ENCODE peak calls at places on chromosomes 5 and 9, in six cellular contexts. U, J, P, R, O and Z are unnamed samples.

GRCh38 chr5:163532203-163532892 is 26.9 kb downstream of the MAT2B start:
- DNase-seq in U (no peak), J (no peak), P (no peak), R (no peak), O (no peak), Z (no peak)

GRCh38 chr9:38171538-38171884 is 102.5 kb upstream of the SHB start:
- DNase-seq in U (no peak), J (no peak), P (no peak), R (no peak), O (no peak), Z (no peak)

GRCh38 chr9:3936520-3937235 is 363.2 kb downstream of the GLIS3 start:
- DNase-seq in U (no peak), J (peak; percentile 58), P (no peak), R (peak; percentile 98), O (no peak), Z (peak; percentile 80)

GRCh38 chr5:164504141-164504772 is 998.8 kb downstream of the MAT2B start:
- DNase-seq in U (peak; percentile 83), J (peak; percentile 34), P (peak; percentile 60), R (peak; percentile 37), O (peak; percentile 48), Z (no peak)

GRCh38 chr9:110321055-110321454 is 16.6 kb downstream of the TXNDC8 start:
- DNase-seq in U (peak; percentile 32), J (peak; percentile 11), P (no peak), R (no peak), O (peak; percentile 52), Z (no peak)

GRCh38 chr5:966345-966710 is 42.3 kb upstream of the NKD2 start:
- DNase-seq in U (no peak), J (no peak), P (no peak), R (no peak), O (no peak), Z (no peak)

GRCh38 chr9:36855443-36856315 is 178.4 kb downstream of the PAX5 start:
- DNase-seq in U (no peak), J (no peak), P (no peak), R (no peak), O (no peak), Z (peak; percentile 72)

GRCh38 chr5:116953251-116953934 is 378.8 kb upstream of the SEMA6A start:
- DNase-seq in U (no peak), J (no peak), P (no peak), R (no peak), O (no peak), Z (no peak)

GRCh38 chr5:139388198-139388821 is 1.4 kb downstream of the MZB1 start:
- DNase-seq in U (peak; percentile 30), J (no peak), P (no peak), R (peak; percentile 80), O (no peak), Z (no peak)

DNA sequence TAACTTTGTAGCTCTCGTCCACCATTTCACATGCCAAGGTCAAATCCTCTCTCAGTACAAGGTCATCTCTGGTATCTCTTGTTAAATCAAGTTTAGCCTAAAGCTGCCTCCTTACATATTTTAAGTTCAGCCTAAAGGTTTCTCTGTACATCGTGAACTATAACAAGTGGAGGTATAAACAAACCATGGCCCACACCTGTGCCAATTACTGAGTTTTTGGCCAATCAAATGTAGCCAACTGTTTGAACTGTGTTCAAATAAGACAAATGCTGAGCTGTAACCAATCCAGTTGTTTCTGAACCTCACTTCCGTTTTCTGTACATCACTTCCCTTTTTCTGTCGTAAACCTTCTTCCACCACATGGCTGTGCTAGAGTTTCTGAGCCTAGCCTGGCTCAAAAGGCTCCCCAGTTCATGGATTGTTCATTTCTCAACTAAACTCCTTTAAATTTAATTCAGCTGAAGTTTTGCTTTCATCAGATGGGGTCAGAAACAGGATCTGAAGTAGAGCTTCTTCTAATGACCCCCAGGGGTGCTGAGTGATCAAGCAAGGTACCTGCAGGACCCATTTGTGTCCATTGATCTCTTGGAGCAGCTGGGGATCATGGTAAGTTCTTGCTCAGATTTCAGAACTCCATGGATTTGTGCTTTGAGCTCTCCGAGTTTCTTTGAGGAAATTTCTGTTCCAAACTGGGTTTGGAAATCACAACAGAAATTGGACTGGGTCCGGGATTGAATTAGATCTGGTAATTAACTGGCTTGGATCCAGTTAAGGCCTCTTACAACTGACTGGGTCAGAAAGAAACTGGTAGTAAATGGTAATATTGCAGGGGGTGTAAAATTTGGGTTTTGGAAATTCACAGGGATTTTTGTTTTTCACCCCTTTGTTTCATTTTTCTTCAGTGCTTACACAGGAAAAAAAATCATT is 11.0 kb upstream of the NANS start:
- DNase-seq in U (no peak), J (no peak), P (no peak), R (no peak), O (no peak), Z (no peak)
- H3K4me3 ChIP-seq in U (peak overlapping the region; percentile 71), J (peak overlapping the region; percentile 42), P (no peak overlapping the region), R (no peak overlapping the region), O (no peak overlapping the region), Z (peak overlapping the region; percentile 8)

DNA sequence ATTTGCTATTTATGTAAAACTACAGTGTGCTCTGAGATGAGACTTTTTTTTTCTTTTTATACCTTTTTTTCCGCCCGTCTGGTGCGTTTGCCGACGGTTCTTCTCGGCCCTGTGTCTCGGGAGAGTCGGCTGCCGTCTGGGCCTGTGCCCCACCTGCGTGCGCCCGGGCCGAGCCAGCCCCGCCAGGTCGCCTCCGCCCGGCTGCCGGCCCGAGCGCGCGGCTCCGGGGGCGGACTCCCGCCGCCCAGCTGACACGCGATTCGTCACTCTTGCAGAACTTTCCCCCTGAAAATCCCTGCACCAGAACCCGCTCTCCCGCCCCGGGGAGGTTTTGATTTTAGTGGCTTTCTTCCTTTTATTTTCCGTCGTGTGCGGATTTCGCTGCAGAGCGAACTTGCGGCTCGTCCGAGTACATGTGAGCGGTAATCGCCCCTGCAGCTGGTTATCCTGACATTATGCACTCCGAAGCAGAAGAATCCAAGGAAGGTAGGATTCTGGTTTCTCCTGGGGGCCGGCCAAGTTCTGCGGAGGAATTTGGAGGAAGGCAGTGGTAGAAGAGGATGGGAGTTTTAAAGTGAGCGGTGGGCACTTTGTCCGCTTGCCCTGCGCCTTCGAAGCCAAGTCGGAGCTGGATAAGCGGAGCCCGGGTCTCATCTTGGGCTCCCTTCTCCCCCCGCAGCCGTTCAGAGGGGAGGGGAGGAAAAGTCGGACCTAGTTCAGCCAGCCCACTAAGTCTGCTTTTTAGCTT is at the start of gene TNFAIP8:
- DNase-seq in U (peak; percentile 85), J (peak; percentile 60), P (peak; percentile 71), R (peak; percentile 77), O (peak; percentile 69), Z (peak; percentile 81)
- H3K4me3 ChIP-seq in U (peak within 1 kb of the TSS; percentile 90), J (peak within 1 kb of the TSS; percentile 73), P (peak within 1 kb of the TSS; percentile 65), R (peak within 1 kb of the TSS; percentile 41), O (peak within 1 kb of the TSS; percentile 54), Z (peak within 1 kb of the TSS; percentile 57)

DNA sequence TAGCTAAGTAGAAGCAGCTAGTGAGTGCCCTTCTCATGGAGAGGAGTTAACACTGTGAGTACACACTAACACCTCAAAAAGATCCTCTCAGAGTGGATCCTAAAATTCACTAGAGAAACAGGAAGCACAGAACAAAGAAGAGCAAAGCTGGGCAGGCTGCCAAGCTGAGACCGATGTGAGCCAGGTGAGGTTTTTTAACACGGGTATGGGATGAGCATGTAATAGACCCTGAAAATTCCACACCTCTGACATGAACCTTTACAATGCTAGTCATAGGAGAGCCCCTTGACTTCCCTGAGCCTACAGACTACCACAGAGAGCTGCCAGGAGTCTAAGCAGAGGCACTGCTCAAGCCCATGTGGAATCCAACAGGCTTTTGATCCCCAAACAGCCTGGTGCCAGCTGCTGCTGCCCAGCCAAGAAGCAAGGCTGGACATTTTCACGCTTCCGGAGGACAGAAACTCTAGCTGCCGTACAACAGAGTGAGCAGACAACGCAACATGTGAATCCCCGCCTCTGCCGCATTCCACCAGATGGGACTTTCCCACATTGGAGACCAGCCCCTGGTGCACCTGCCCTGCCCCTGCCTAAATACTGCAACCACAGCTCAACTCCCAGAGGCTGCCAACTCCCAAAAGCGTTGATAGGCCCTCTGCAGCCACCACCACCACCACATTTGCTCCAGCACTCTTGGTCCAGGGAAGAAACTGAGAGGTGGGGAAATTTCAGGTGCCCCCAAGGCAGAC is 280.8 kb downstream of the CDH10 start:
- DNase-seq in U (no peak), J (no peak), P (no peak), R (no peak), O (no peak), Z (no peak)
- H3K4me3 ChIP-seq in U (no peak overlapping the region), J (no peak overlapping the region), P (no peak overlapping the region), R (no peak overlapping the region), O (no peak overlapping the region), Z (no peak overlapping the region)

GRCh38 chr9:127829205-127829935 is 25.1 kb downstream of the ENG start:
- DNase-seq in U (no peak), J (no peak), P (no peak), R (no peak), O (no peak), Z (no peak)
- H3K4me3 ChIP-seq in U (no peak overlapping the region), J (no peak overlapping the region), P (no peak overlapping the region), R (no peak overlapping the region), O (no peak overlapping the region), Z (no peak overlapping the region)

GRCh38 chr9:134377976-134378375 is 51.7 kb downstream of the RXRA start:
- DNase-seq in U (no peak), J (peak; percentile 51), P (no peak), R (peak; percentile 57), O (no peak), Z (peak; percentile 90)
- H3K4me3 ChIP-seq in U (no peak overlapping the region), J (no peak overlapping the region), P (no peak overlapping the region), R (no peak overlapping the region), O (no peak overlapping the region), Z (no peak overlapping the region)

GRCh38 chr5:32017638-32018429 is 156.3 kb downstream of the GOLPH3 start:
- DNase-seq in U (no peak), J (peak; percentile 39), P (peak; percentile 80), R (peak; percentile 56), O (peak; percentile 59), Z (no peak)

GRCh38 chr5:32020271-32020670 is 153.8 kb downstream of the GOLPH3 start:
- DNase-seq in U (no peak), J (no peak), P (no peak), R (no peak), O (no peak), Z (no peak)

GRCh38 chr5:32020971-32021370 is 153.1 kb downstream of the GOLPH3 start:
- DNase-seq in U (no peak), J (no peak), P (no peak), R (no peak), O (no peak), Z (no peak)

GRCh38 chr5:32021771-32022170 is 152.3 kb downstream of the GOLPH3 start:
- DNase-seq in U (no peak), J (no peak), P (no peak), R (no peak), O (no peak), Z (no peak)

GRCh38 chr5:32018476-32019436 is 155.4 kb downstream of the GOLPH3 start:
- DNase-seq in U (no peak), J (no peak), P (no peak), R (peak; percentile 10), O (peak; percentile 32), Z (no peak)
- H3K4me3 ChIP-seq in U (peak overlapping the region; percentile 53), J (no peak overlapping the region), P (no peak overlapping the region), R (no peak overlapping the region), O (no peak overlapping the region), Z (no peak overlapping the region)

DNA sequence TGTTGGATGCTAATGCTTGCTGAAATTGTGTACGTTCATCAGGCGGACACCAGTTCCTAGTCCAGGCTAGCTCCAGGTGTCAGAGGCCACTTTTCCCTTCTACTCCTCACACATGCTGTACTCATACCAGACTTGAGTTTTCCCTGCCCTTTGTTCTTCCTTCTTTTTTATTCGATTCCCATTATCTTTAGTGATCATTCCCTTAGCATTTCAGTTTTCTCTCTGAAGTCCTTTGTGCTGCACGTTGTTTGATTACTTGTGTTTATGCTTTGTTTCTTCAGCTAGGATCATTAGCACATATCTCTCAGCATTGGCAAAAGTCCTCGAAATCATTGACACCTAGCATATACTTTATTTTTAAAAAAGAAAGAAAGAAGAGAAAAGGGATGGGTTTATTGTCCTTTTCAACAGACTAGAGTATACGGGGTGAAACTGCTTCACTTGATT is 409 bp upstream of the COX7C start:
- DNase-seq in U (no peak), J (no peak), P (no peak), R (peak; percentile 3), O (no peak), Z (no peak)
- H3K4me3 ChIP-seq in U (peak overlapping the region; percentile 99), J (peak overlapping the region; percentile 91), P (no peak overlapping the region), R (no peak overlapping the region), O (no peak overlapping the region), Z (no peak overlapping the region)

GRCh38 chr9:98039474-98040072 is 17.0 kb upstream of the NANS start:
- DNase-seq in U (peak; percentile 34), J (no peak), P (no peak), R (no peak), O (peak; percentile 34), Z (no peak)
- H3K4me3 ChIP-seq in U (no peak overlapping the region), J (no peak overlapping the region), P (no peak overlapping the region), R (no peak overlapping the region), O (no peak overlapping the region), Z (no peak overlapping the region)